ENCODE peak calls at places on chromosome 14, in four cellular contexts. One of them, this sample, is unnamed.
A peak's percentile ranks its signal among the peaks of the same experiment; 100 is the strongest.

GRCh38 chr14:85579957-85580356 is 50.0 kb downstream of the FLRT2 start:
- DNase-seq in choroid plexus epithelial cell: no peak
- DNase-seq in mesothelial cell of epicardium: no peak
- DNase-seq in small intestine: no peak
- DNase-seq in this sample: no peak

GRCh38 chr14:99055816-99056215 is 216.2 kb downstream of the BCL11B start:
- DNase-seq in choroid plexus epithelial cell: no peak
- DNase-seq in mesothelial cell of epicardium: no peak
- DNase-seq in small intestine: peak; percentile 63
- DNase-seq in this sample: no peak

GRCh38 chr14:30143617-30144016 is 216.0 kb upstream of the PRKD1 start:
- DNase-seq in choroid plexus epithelial cell: peak; percentile 52
- DNase-seq in mesothelial cell of epicardium: no peak
- DNase-seq in small intestine: no peak
- DNase-seq in this sample: no peak

GRCh38 chr14:105943973-105944602 is 417.7 kb downstream of the TMEM121 start:
- DNase-seq in choroid plexus epithelial cell: no peak
- DNase-seq in mesothelial cell of epicardium: no peak
- DNase-seq in small intestine: peak; percentile 54
- DNase-seq in this sample: no peak

GRCh38 chr14:92403981-92404380 is 81.0 kb downstream of the SLC24A4 start:
- DNase-seq in choroid plexus epithelial cell: no peak
- DNase-seq in mesothelial cell of epicardium: no peak
- DNase-seq in small intestine: no peak
- DNase-seq in this sample: no peak

GRCh38 chr14:35961697-35962274 is 135.6 kb downstream of the BRMS1L start:
- DNase-seq in choroid plexus epithelial cell: no peak
- DNase-seq in mesothelial cell of epicardium: no peak
- DNase-seq in small intestine: no peak
- DNase-seq in this sample: no peak

GRCh38 chr14:81400202-81400678 is at the start of gene STON2:
- DNase-seq in choroid plexus epithelial cell: no peak
- DNase-seq in mesothelial cell of epicardium: no peak
- DNase-seq in small intestine: peak; percentile 9
- DNase-seq in this sample: peak; percentile 83

GRCh38 chr14:63735720-63736119 is 7.9 kb upstream of the SGPP1 start:
- DNase-seq in choroid plexus epithelial cell: no peak
- DNase-seq in mesothelial cell of epicardium: no peak
- DNase-seq in small intestine: no peak
- DNase-seq in this sample: no peak

GRCh38 chr14:67665886-67666285 is 8.5 kb downstream of the VTI1B start:
- DNase-seq in choroid plexus epithelial cell: peak; percentile 67
- DNase-seq in mesothelial cell of epicardium: no peak
- DNase-seq in small intestine: no peak
- DNase-seq in this sample: no peak

GRCh38 chr14:58362798-58363412 is 32.8 kb upstream of the TOMM20L start:
- DNase-seq in choroid plexus epithelial cell: peak; percentile 59
- DNase-seq in mesothelial cell of epicardium: no peak
- DNase-seq in small intestine: peak; percentile 49
- DNase-seq in this sample: peak; percentile 17

GRCh38 chr14:79404874-79405273 is 806.4 kb downstream of the DIO2 start:
- DNase-seq in choroid plexus epithelial cell: peak; percentile 47
- DNase-seq in mesothelial cell of epicardium: no peak
- DNase-seq in small intestine: no peak
- DNase-seq in this sample: no peak

GRCh38 chr14:33842299-33842698 is 108.6 kb downstream of the EGLN3 start:
- DNase-seq in choroid plexus epithelial cell: no peak
- DNase-seq in mesothelial cell of epicardium: no peak
- DNase-seq in small intestine: no peak
- DNase-seq in this sample: no peak

GRCh38 chr14:92199763-92200162 is 78.0 kb downstream of the CPSF2 start:
- DNase-seq in choroid plexus epithelial cell: no peak
- DNase-seq in mesothelial cell of epicardium: no peak
- DNase-seq in small intestine: no peak
- DNase-seq in this sample: no peak

GRCh38 chr14:63308723-63309317 is 9.9 kb downstream of the GPHB5 start:
- DNase-seq in choroid plexus epithelial cell: peak; percentile 55
- DNase-seq in mesothelial cell of epicardium: no peak
- DNase-seq in small intestine: peak; percentile 8
- DNase-seq in this sample: no peak

GRCh38 chr14:61525293-61526011 is 169.9 kb upstream of the HIF1A start:
- DNase-seq in choroid plexus epithelial cell: peak; percentile 82
- DNase-seq in mesothelial cell of epicardium: no peak
- DNase-seq in small intestine: peak; percentile 71
- DNase-seq in this sample: peak; percentile 98

GRCh38 chr14:94051115-94051514 is 25.0 kb downstream of the OTUB2 start:
- DNase-seq in choroid plexus epithelial cell: peak; percentile 68
- DNase-seq in mesothelial cell of epicardium: no peak
- DNase-seq in small intestine: peak; percentile 11
- DNase-seq in this sample: peak; percentile 8

GRCh38 chr14:24428628-24429394 is 657 bp downstream of the CBLN3 start:
- DNase-seq in choroid plexus epithelial cell: no peak
- DNase-seq in mesothelial cell of epicardium: no peak
- DNase-seq in small intestine: no peak
- DNase-seq in this sample: no peak

GRCh38 chr14:62692490-62693106 is 352.7 kb downstream of the KCNH5 start:
- DNase-seq in choroid plexus epithelial cell: peak; percentile 49
- DNase-seq in mesothelial cell of epicardium: no peak
- DNase-seq in small intestine: peak; percentile 16
- DNase-seq in this sample: no peak

GRCh38 chr14:100762089-100762515 is 35.4 kb downstream of the DLK1 start:
- DNase-seq in choroid plexus epithelial cell: peak; percentile 71
- DNase-seq in mesothelial cell of epicardium: no peak
- DNase-seq in small intestine: no peak
- DNase-seq in this sample: no peak

GRCh38 chr14:34165847-34166340 is 215.0 kb upstream of the EGLN3 start:
- DNase-seq in choroid plexus epithelial cell: no peak
- DNase-seq in mesothelial cell of epicardium: no peak
- DNase-seq in small intestine: no peak
- DNase-seq in this sample: no peak

GRCh38 chr14:27392153-27392552 is 794.3 kb upstream of the NOVA1 start:
- DNase-seq in choroid plexus epithelial cell: no peak
- DNase-seq in mesothelial cell of epicardium: no peak
- DNase-seq in small intestine: no peak
- DNase-seq in this sample: no peak

GRCh38 chr14:101731187-101732080 is 30.1 kb upstream of the PPP2R5C start:
- DNase-seq in choroid plexus epithelial cell: peak; percentile 92
- DNase-seq in mesothelial cell of epicardium: no peak
- DNase-seq in small intestine: peak; percentile 99
- DNase-seq in this sample: peak; percentile 79

GRCh38 chr14:34865889-34866574 is 9.1 kb downstream of the BAZ1A start:
- DNase-seq in choroid plexus epithelial cell: no peak
- DNase-seq in mesothelial cell of epicardium: no peak
- DNase-seq in small intestine: no peak
- DNase-seq in this sample: no peak

GRCh38 chr14:69107407-69108003 is 45.4 kb downstream of the DCAF5 start:
- DNase-seq in choroid plexus epithelial cell: peak; percentile 81
- DNase-seq in mesothelial cell of epicardium: no peak
- DNase-seq in small intestine: peak; percentile 68
- DNase-seq in this sample: peak; percentile 18

GRCh38 chr14:24815543-24815942 is 181.6 kb upstream of the GZMB start:
- DNase-seq in choroid plexus epithelial cell: no peak
- DNase-seq in mesothelial cell of epicardium: no peak
- DNase-seq in small intestine: no peak
- DNase-seq in this sample: no peak

This sample was measured in RCC 7860.